ENCODE peak calls at places on chromosomes 1 and 21, in ten cellular contexts. X, S, N, Y, G, M, W, O, Z and K are unnamed samples.

GRCh38 chr21:43301424-43302355 is 125.2 kb downstream of the SIK1 start:
- DNase-seq in X (no peak), S (peak), N (no peak), Y (no peak), G (no peak), M (no peak), W (no peak), O (no peak), Z (no peak), K (no peak)

GRCh38 chr1:84632142-84632541 is 57.9 kb upstream of the CTBS start:
- DNase-seq in X (no peak), S (no peak), N (no peak), Y (no peak), G (no peak), M (no peak), W (no peak), O (no peak), Z (no peak), K (no peak)

GRCh38 chr1:43935711-43936427 is 2.3 kb downstream of the ARTN start:
- DNase-seq in X (peak), S (peak), N (no peak), Y (no peak), G (no peak), M (no peak), W (no peak), O (no peak), Z (no peak), K (no peak)

GRCh38 chr1:56758135-56758534 is 61.1 kb downstream of the FYB2 start:
- DNase-seq in X (peak), S (no peak), N (no peak), Y (no peak), G (no peak), M (no peak), W (peak), O (no peak), Z (peak), K (no peak)

GRCh38 chr1:108199231-108199657 is 899 bp downstream of the SLC25A24 start:
- DNase-seq in X (peak), S (no peak), N (no peak), Y (no peak), G (peak), M (peak), W (no peak), O (no peak), Z (no peak), K (no peak)

GRCh38 chr1:240946926-240947325 is 335.0 kb upstream of the GREM2 start:
- DNase-seq in X (peak), S (no peak), N (no peak), Y (no peak), G (peak), M (peak), W (no peak), O (peak), Z (peak), K (peak)

GRCh38 chr1:230877139-230877923 is 9.0 kb upstream of the C1orf198 start:
- DNase-seq in X (no peak), S (no peak), N (no peak), Y (no peak), G (peak), M (peak), W (no peak), O (no peak), Z (no peak), K (no peak)

GRCh38 chr21:44548922-44549321 is 2.4 kb downstream of the KRTAP10-2 start:
- DNase-seq in X (no peak), S (no peak), N (no peak), Y (peak), G (no peak), M (no peak), W (no peak), O (no peak), Z (no peak), K (no peak)

GRCh38 chr1:150281221-150281757 is 1.1 kb upstream of the CIART start:
- DNase-seq in X (peak), S (peak), N (peak), Y (peak), G (peak), M (peak), W (peak), O (peak), Z (peak), K (peak)

GRCh38 chr21:28714795-28715464 is 277.7 kb downstream of the LTN1 start:
- DNase-seq in X (no peak), S (no peak), N (no peak), Y (no peak), G (peak), M (peak), W (no peak), O (no peak), Z (no peak), K (peak)

DNA sequence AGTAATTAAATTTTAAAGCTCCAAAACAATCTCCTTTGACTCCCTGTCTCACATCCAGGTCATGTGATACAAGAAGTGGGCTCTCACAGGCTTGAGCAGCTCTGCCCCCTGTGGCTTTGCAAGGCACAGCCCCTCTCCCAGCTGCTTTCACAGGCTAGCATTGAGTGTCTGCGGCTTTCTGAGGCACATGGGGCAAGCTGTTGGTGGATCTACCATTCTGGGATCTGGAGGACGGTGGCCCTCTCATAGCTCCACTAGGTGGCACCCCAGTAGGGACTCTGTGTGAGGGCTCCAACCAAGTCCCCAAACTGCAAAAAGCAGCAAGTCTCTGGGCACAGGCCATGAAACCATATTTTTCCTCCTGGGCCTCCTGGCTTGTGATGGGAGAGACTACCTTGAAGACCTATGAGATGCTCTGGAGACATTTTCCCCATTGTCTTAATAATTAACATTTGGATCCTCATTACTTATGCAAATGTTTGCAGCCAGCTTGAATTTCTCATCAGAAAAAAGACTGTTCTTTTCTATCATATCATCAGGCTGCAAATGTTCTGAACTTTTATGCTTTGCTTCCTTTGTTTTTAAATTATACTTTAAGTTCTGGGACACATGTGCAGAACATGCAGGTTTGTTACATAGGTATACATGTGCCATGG is 554.1 kb upstream of the OLFM3 start:
- DNase-seq in X (no peak), S (no peak), N (no peak), Y (no peak), G (no peak), M (peak), W (no peak), O (no peak), Z (no peak), K (no peak)
- TF ChIP-seq CTCF in X (no peak), S (no peak), N (no peak), Y (no peak), G (peak), M (peak), W (peak), O (peak), Z (no peak), K (peak)

GRCh38 chr1:62288669-62289068 is 30.6 kb downstream of the KANK4 start:
- DNase-seq in X (no peak), S (no peak), N (no peak), Y (no peak), G (no peak), M (no peak), W (no peak), O (no peak), Z (no peak), K (no peak)

GRCh38 chr1:62288224-62288623 is 31.0 kb downstream of the KANK4 start:
- DNase-seq in X (no peak), S (no peak), N (no peak), Y (no peak), G (no peak), M (no peak), W (no peak), O (no peak), Z (no peak), K (no peak)

GRCh38 chr1:62295921-62296451 is 23.2 kb downstream of the KANK4 start:
- DNase-seq in X (no peak), S (no peak), N (no peak), Y (no peak), G (peak), M (peak), W (no peak), O (no peak), Z (no peak), K (peak)

GRCh38 chr1:62299426-62300200 is 19.6 kb downstream of the KANK4 start:
- DNase-seq in X (peak), S (peak), N (no peak), Y (no peak), G (no peak), M (no peak), W (peak), O (no peak), Z (no peak), K (peak)

DNA sequence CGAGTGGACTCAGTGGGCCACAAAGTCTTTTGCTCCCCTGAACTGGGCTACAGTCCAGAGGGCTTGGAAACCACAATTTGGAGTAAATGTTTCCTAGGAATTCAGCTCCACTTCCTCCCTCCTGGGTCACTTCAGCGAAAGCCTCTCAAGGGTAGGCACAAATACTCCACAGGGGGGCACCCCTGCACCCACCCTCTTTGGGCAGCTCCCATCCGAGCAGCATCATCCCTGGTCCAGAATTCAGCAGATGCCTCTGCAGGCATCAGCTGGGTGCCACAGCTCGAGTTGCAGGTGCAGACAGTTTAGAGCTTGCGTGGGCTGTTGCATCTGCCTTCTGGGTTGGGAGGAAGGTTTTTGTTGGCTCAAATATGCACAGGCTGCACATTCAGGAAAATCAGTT is 25.0 kb downstream of the KANK4 start:
- DNase-seq in X (no peak), S (no peak), N (no peak), Y (no peak), G (peak), M (no peak), W (no peak), O (no peak), Z (no peak), K (no peak)
- TF ChIP-seq CTCF in X (no peak), S (no peak), N (no peak), Y (no peak), G (peak), M (peak), W (no peak), O (no peak), Z (no peak), K (peak)

DNA sequence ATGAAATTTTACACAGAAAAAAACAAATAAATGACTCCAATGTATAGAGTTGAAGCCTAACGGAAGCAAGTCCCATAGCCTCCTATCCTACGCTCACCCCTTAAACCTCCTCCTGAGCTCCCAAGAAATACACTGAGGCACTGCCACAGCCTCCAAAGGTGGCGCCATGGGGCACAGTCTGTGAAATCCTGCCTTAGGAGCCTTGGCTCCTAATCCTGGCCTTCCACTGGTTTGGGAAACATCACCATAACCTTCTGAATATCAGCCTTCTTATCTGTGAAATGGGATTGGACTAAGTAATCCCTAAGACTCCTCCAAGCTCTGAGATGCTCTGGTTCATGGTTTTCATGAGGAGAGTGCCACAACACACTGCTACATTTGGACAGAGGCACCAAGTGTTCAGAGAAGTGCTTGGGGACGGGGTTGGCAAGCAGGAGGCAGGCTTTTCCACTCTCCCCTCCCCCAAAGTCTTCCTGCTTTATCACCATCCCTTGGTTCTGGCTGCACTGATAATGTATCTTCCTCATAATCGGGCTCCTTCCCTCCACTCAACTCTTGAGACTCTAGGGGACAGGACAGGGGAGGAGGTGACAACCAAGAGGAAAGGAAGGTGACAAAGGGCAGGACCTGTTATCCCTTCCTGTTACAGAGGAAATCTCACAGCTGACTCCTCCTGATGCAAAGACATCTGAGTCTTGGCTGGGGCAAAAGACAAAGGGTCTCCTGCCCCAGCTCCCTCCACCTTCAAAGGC is 2.7 kb downstream of the SLAMF7 start:
- DNase-seq in X (no peak), S (no peak), N (no peak), Y (no peak), G (no peak), M (no peak), W (no peak), O (no peak), Z (no peak), K (no peak)
- TF ChIP-seq CTCF in X (no peak), S (no peak), N (no peak), Y (no peak), G (no peak), M (no peak), W (no peak), O (peak), Z (no peak), K (no peak)

GRCh38 chr21:36478941-36479340 is 981 bp downstream of the CLDN14 start:
- DNase-seq in X (no peak), S (no peak), N (no peak), Y (no peak), G (no peak), M (no peak), W (no peak), O (no peak), Z (no peak), K (no peak)
- TF ChIP-seq CTCF in X (no peak), S (no peak), N (no peak), Y (no peak), G (peak), M (peak), W (no peak), O (no peak), Z (peak), K (peak)

DNA sequence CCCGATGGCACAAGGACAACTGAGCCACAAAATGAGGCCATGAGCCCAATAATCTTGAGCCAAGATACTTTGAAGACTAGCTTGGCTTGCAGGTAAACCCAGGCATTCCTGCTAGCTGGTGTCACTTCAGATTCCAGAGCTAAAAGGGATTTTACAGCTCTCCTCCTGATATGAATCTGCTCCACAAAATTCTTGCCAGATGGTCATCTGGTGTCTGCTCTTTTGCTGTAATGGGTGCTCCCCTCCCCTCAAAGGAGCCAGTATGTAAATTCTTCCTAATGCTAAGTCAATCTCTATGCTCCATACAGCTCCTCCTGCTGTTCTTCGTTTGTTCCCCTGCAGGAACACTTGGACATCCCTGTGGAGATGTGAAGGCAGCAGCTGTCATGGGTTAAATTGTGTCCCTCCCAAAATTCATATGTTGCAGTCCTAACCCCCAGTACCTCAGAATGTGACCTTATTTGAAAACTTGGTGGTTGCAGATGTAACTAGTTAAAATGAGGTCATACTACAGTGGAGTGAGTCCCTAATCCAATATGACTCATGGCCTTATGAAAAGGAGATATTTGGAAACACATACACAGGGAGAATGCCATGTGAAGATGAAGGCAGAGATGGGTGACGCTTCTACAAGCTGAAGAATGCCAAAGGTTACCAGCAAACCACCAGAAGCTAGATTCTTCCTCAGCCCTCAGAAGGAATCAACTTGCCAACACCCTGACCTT is 180.6 kb upstream of the PALMD start:
- DNase-seq in X (no peak), S (no peak), N (no peak), Y (no peak), G (peak), M (peak), W (no peak), O (no peak), Z (no peak), K (peak)
- TF ChIP-seq CTCF in X (no peak), S (no peak), N (no peak), Y (no peak), G (peak), M (no peak), W (no peak), O (no peak), Z (no peak), K (no peak)

GRCh38 chr1:30514137-30514654 is 209.2 kb downstream of the MATN1 start:
- DNase-seq in X (no peak), S (no peak), N (no peak), Y (no peak), G (no peak), M (no peak), W (no peak), O (no peak), Z (peak), K (no peak)
- TF ChIP-seq CTCF in X (no peak), S (no peak), N (no peak), Y (no peak), G (no peak), M (no peak), W (no peak), O (no peak), Z (no peak), K (no peak)

GRCh38 chr1:94514095-94514727 is 27.3 kb downstream of the F3 start:
- DNase-seq in X (peak), S (no peak), N (no peak), Y (no peak), G (peak), M (no peak), W (no peak), O (no peak), Z (no peak), K (no peak)
- TF ChIP-seq CTCF in X (peak), S (peak), N (no peak), Y (peak), G (peak), M (peak), W (peak), O (peak), Z (peak), K (peak)

GRCh38 chr1:217910791-217911320 is 279.7 kb downstream of the SPATA17 start:
- DNase-seq in X (no peak), S (no peak), N (no peak), Y (no peak), G (no peak), M (no peak), W (no peak), O (no peak), Z (no peak), K (no peak)

GRCh38 chr1:217917277-217917887 is 286.2 kb downstream of the SPATA17 start:
- DNase-seq in X (no peak), S (no peak), N (no peak), Y (no peak), G (no peak), M (no peak), W (no peak), O (no peak), Z (no peak), K (no peak)

GRCh38 chr1:217910205-217910604 is 279.1 kb downstream of the SPATA17 start:
- DNase-seq in X (no peak), S (no peak), N (no peak), Y (no peak), G (no peak), M (no peak), W (no peak), O (no peak), Z (no peak), K (no peak)

GRCh38 chr1:217907504-217907903 is 276.4 kb downstream of the SPATA17 start:
- DNase-seq in X (no peak), S (no peak), N (no peak), Y (no peak), G (peak), M (peak), W (no peak), O (no peak), Z (no peak), K (no peak)

DNA sequence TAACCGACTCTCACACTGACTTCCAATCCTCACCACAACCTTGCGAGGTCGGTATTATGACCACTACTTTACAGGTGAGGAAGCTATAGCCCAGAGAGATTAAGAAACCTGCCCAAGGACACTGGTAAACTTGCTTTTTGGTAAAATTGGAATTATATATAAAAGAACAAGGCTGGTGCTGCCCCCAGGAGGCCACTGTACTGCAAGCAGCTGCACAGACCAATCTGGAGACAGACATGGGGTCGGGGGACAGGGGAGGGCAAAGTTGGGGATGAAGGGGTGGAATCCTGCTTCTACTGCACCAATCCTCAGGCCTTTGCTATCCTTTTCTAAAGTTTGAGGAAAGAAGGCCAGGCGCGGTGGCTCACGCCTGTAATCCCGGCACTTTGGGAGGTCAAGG is 280.8 kb downstream of the SPATA17 start:
- DNase-seq in X (no peak), S (no peak), N (no peak), Y (no peak), G (peak), M (no peak), W (no peak), O (no peak), Z (no peak), K (no peak)
- TF ChIP-seq CTCF in X (no peak), S (no peak), N (no peak), Y (no peak), G (peak), M (no peak), W (no peak), O (no peak), Z (no peak), K (peak)

DNA sequence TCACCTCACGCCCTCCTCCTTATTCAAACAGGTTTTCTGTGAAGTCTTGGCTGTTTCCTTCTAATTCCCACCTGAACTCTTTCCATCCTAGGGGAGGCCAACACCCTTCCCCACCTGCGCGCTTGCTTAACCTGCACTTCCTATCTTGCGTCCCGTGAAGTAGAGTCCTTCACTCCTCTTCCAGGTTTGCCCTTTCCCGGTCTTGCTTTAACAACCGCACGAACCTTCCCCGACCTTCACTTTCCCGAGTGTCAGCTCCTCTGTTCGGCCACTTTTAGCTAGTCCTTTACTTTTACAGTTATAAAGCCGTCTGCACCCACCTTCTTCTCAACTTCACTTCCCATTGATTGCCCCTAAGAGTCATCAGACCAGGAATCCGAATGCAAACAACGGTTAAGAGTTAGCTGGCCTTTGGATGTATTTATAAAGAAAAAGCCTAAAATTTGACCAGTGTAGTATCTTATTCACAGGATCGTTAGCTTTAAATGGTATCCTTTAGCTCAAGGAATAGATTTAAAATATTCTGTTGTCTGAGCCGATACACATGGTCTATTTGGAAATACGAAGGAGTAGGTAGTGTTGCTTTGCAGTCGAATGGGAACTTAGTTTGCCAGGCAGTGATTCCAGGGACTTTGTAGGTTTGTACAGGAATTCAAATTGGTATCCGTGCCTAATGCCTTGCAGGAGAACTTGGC is 1.4 kb downstream of the PPP2R5A start:
- DNase-seq in X (peak), S (no peak), N (no peak), Y (peak), G (peak), M (peak), W (no peak), O (no peak), Z (no peak), K (no peak)
- TF ChIP-seq CTCF in X (no peak), S (no peak), N (no peak), Y (no peak), G (no peak), M (no peak), W (no peak), O (no peak), Z (no peak), K (no peak)

GRCh38 chr1:92739669-92740524 is 45.0 kb downstream of the EVI5 start:
- DNase-seq in X (no peak), S (no peak), N (no peak), Y (no peak), G (no peak), M (no peak), W (no peak), O (no peak), Z (no peak), K (no peak)

GRCh38 chr1:92736395-92736794 is 48.5 kb downstream of the EVI5 start:
- DNase-seq in X (no peak), S (no peak), N (no peak), Y (no peak), G (peak), M (peak), W (no peak), O (no peak), Z (no peak), K (no peak)
- TF ChIP-seq CTCF in X (no peak), S (no peak), N (no peak), Y (no peak), G (peak), M (peak), W (no peak), O (peak), Z (peak), K (peak)